ENCODE peak calls at places on chromosomes 2 and 18, in five cellular contexts. W is heart right ventricle, F is nephron progenitor cell, A is adrenal gland, P is transverse colon. X is an unnamed sample.

GRCh38 chr2:71716697-71717624 is 263.6 kb downstream of the DYSF start:
- DNase-seq in W (peak; percentile 93), P (peak; percentile 59), A (peak; percentile 89), F (no peak), X (peak; percentile 78)

GRCh38 chr2:17849260-17849659 is 29.2 kb upstream of the KCNS3 start:
- DNase-seq in F (no peak), A (no peak), P (no peak), W (no peak), X (no peak)

GRCh38 chr2:210174086-210174485 is 2.9 kb upstream of the KANSL1L start:
- DNase-seq in F (no peak), A (no peak), W (no peak), P (no peak), X (no peak)

GRCh38 chr2:128817171-128817570 is 498.5 kb upstream of the HS6ST1 start:
- DNase-seq in A (no peak), F (no peak), P (no peak), W (no peak), X (peak; percentile 17)

GRCh38 chr18:42181474-42181873 is 226.4 kb downstream of the PIK3C3 start:
- DNase-seq in W (no peak), F (no peak), A (no peak), P (no peak), X (no peak)

GRCh38 chr2:6877402-6878305 is at the start of gene RSAD2:
- DNase-seq in P (peak; percentile 22), F (no peak), W (no peak), A (peak; percentile 45), X (no peak)

GRCh38 chr2:171347158-171347557 is 86.6 kb downstream of the METTL8 start:
- DNase-seq in W (no peak), F (no peak), P (no peak), A (no peak), X (no peak)

GRCh38 chr18:70536370-70537062 is 247.7 kb downstream of the SOCS6 start:
- DNase-seq in A (no peak), P (no peak), F (no peak), W (no peak), X (no peak)

GRCh38 chr2:3805120-3805519 is 101.7 kb downstream of the DCDC2C start:
- DNase-seq in P (no peak), W (no peak), F (peak; percentile 52), A (no peak), X (peak; percentile 50)

GRCh38 chr18:76494541-76495403 is at the start of gene ZNF516:
- DNase-seq in W (peak; percentile 42), A (peak; percentile 53), F (peak; percentile 68), P (no peak), X (peak; percentile 65)

GRCh38 chr2:211408485-211408884 is 852.1 kb downstream of the CPS1 start:
- DNase-seq in W (no peak), F (no peak), P (no peak), A (no peak), X (no peak)

GRCh38 chr18:29184654-29185053 is 1007.7 kb upstream of the CDH2 start:
- DNase-seq in A (no peak), P (no peak), W (no peak), F (no peak), X (no peak)

GRCh38 chr2:28346587-28346986 is 46.1 kb upstream of the FOSL2 start:
- DNase-seq in F (no peak), P (no peak), W (no peak), A (no peak), X (no peak)

GRCh38 chr18:49046125-49046524 is 95.4 kb upstream of the SMAD7 start:
- DNase-seq in P (no peak), F (no peak), A (no peak), W (no peak), X (no peak)

GRCh38 chr2:3193423-3194330 is 183.9 kb downstream of the EIPR1 start:
- DNase-seq in W (no peak), F (no peak), P (no peak), A (no peak), X (no peak)

GRCh38 chr2:241391892-241392665 is 36.0 kb downstream of the FARP2 start:
- DNase-seq in P (peak; percentile 28), A (no peak), W (no peak), F (no peak), X (no peak)

GRCh38 chr2:29374823-29375222 is 259.6 kb downstream of the CLIP4 start:
- DNase-seq in F (no peak), A (no peak), W (no peak), P (no peak), X (no peak)

GRCh38 chr2:134852518-134852917 is 14.1 kb downstream of the ACMSD start:
- DNase-seq in W (no peak), P (no peak), F (no peak), A (no peak), X (no peak)

GRCh38 chr2:137947714-137948336 is 16.4 kb upstream of the HNMT start:
- DNase-seq in P (peak; percentile 73), F (peak; percentile 59), A (peak; percentile 89), W (peak; percentile 66), X (peak; percentile 91)

GRCh38 chr2:20015482-20016083 is 3.1 kb upstream of the MATN3 start:
- DNase-seq in W (no peak), A (no peak), F (no peak), P (no peak), X (no peak)

GRCh38 chr2:187124514-187124913 is 275.5 kb upstream of the ZSWIM2 start:
- DNase-seq in P (no peak), W (no peak), A (no peak), F (no peak), X (no peak)

GRCh38 chr2:184734338-184734737 is 136.0 kb downstream of the ZNF804A start:
- DNase-seq in F (no peak), W (no peak), P (no peak), A (no peak), X (no peak)

GRCh38 chr18:38368886-38369285 is 803.3 kb upstream of the CELF4 start:
- DNase-seq in A (no peak), P (no peak), F (no peak), W (no peak), X (no peak)

GRCh38 chr2:200694071-200694470 is 108.3 kb downstream of the AOX1 start:
- DNase-seq in A (no peak), W (no peak), P (no peak), F (no peak), X (no peak)

GRCh38 chr18:56517761-56518160 is 120.6 kb downstream of the TXNL1 start:
- DNase-seq in W (no peak), A (no peak), F (no peak), P (no peak), X (no peak)

GRCh38 chr18:23137093-23137640 is 1.9 kb downstream of the CABLES1 start:
- DNase-seq in A (no peak), F (no peak), W (no peak), P (no peak), X (no peak)

GRCh38 chr2:184646177-184646576 is 47.8 kb downstream of the ZNF804A start:
- DNase-seq in W (no peak), A (no peak), P (no peak), F (no peak), X (no peak)

GRCh38 chr2:19073522-19073921 is 284.9 kb downstream of the OSR1 start:
- DNase-seq in W (no peak), P (no peak), A (no peak), F (peak; percentile 47), X (no peak)

GRCh38 chr2:38690499-38691420 is 24.8 kb downstream of the GALM start:
- DNase-seq in P (peak; percentile 58), W (no peak), F (no peak), A (no peak), X (no peak)

GRCh38 chr2:29326926-29327325 is 211.7 kb downstream of the CLIP4 start:
- DNase-seq in P (no peak), A (no peak), F (no peak), W (no peak), X (no peak)

GRCh38 chr18:13216092-13216582 is 2.4 kb upstream of the LDLRAD4 start:
- DNase-seq in P (peak; percentile 90), W (peak; percentile 64), F (peak; percentile 42), A (peak; percentile 82), X (peak; percentile 81)

GRCh38 chr18:53426656-53427055 is 797.8 kb downstream of the MBD2 start:
- DNase-seq in W (no peak), P (no peak), F (no peak), A (no peak), X (no peak)

GRCh38 chr2:103268841-103269498 is 507.1 kb downstream of the TMEM182 start:
- DNase-seq in F (no peak), W (no peak), P (peak; percentile 13), A (no peak), X (no peak)

GRCh38 chr2:237694423-237695194 is 67.2 kb downstream of the LRRFIP1 start:
- DNase-seq in P (no peak), F (no peak), W (no peak), A (no peak), X (no peak)
- TF ChIP-seq CTCF in P (no peak), F (no peak), W (no peak), A (no peak), X (no peak)

GRCh38 chr2:233227579-233227978 is 23.9 kb upstream of the ATG16L1 start:
- DNase-seq in F (no peak), W (no peak), P (no peak), A (no peak), X (no peak)
- TF ChIP-seq CTCF in F (no peak), W (no peak), P (no peak), A (no peak), X (no peak)

DNA sequence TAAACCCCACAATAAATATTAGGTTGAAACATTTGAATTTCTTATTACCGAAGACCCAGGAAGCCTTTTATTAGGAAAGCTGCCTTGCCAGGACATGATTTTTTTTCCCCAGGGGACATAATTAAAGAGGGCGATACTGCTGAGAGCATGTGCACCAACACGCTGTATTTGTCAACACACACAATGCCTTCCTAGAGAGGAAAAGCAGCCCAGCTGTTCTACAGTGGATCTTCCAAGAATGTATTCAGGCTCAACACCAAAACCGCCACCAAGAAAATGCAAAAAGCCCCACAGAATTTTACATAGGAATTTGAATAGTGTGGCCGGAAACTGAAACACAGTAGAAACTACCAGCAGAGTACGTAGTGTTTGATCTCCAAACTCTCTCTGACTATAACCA is 320.4 kb downstream of the DLGAP1 start:
- DNase-seq in A (no peak), F (no peak), P (no peak), W (no peak), X (no peak)
- TF ChIP-seq CTCF in A (no peak), F (no peak), P (no peak), W (no peak), X (no peak)

GRCh38 chr2:47043891-47044239 is 111.2 kb downstream of the STPG4 start:
- DNase-seq in F (no peak), A (no peak), W (peak; percentile 19), P (no peak), X (no peak)

GRCh38 chr2:47040662-47041061 is 114.4 kb downstream of the STPG4 start:
- DNase-seq in F (no peak), A (no peak), W (no peak), P (no peak), X (no peak)

GRCh38 chr2:47041065-47041464 is 114.0 kb downstream of the STPG4 start:
- DNase-seq in W (peak; percentile 68), F (no peak), P (no peak), A (no peak), X (peak; percentile 66)

GRCh38 chr2:47041891-47042684 is 113.0 kb downstream of the STPG4 start:
- DNase-seq in A (no peak), W (no peak), F (no peak), P (no peak), X (no peak)

GRCh38 chr2:47043142-47043890 is 111.8 kb downstream of the STPG4 start:
- DNase-seq in W (peak; percentile 59), P (peak; percentile 39), F (no peak), A (peak; percentile 90), X (peak; percentile 87)
- TF ChIP-seq CTCF in W (peak; percentile 28), P (no peak), F (no peak), A (no peak), X (no peak)

GRCh38 chr2:190180313-190181065 is 118.0 kb upstream of the MSTN start:
- DNase-seq in W (peak; percentile 71), A (peak; percentile 61), P (peak; percentile 82), F (peak; percentile 73), X (peak; percentile 72)
- TF ChIP-seq CTCF in W (peak; percentile 74), A (peak; percentile 50), P (peak; percentile 79), F (peak; percentile 39), X (no peak)

X was measured in testis.